ENCODE peak calls at places on chromosomes 7 and 10, in six cellular contexts. H is KG1; D is activated CD8-positive, alpha-beta memory T cell treated with anti-CD3 and anti-CD28 coated beads for 4 hours; J is GM03348; Y is stimulated activated naive CD8-positive, alpha-beta T cell treated with anti-CD3 and anti-CD28 coated beads, Interleukin-15, Interleukin-2, amounts not matched to agents 100 U/mL and 50 U/mL, for 24 hours; I is ELF-1. O is an unnamed sample.

GRCh38 chr7:100493476-100494264 is 9.9 kb downstream of the NYAP1 start:
- DNase-seq in J (no peak), Y (peak; percentile 72), D (no peak), I (no peak), H (no peak), O (no peak)

GRCh38 chr10:76492026-76492425 is 1060.6 kb downstream of the LRMDA start:
- DNase-seq in D (no peak), Y (no peak), I (peak; percentile 5), H (no peak), J (peak; percentile 41), O (no peak)

GRCh38 chr7:159141159-159141558 is 3.5 kb downstream of the VIPR2 start:
- DNase-seq in Y (no peak), I (no peak), D (no peak), J (no peak), H (no peak), O (no peak)

GRCh38 chr10:46227571-46228075 is 59.2 kb upstream of the ANTXRL start:
- DNase-seq in Y (no peak), I (no peak), D (no peak), H (no peak), J (no peak), O (no peak)

GRCh38 chr7:27575647-27576046 is 87.0 kb downstream of the HIBADH start:
- DNase-seq in J (no peak), I (peak; percentile 14), D (no peak), H (no peak), Y (no peak), O (no peak)

GRCh38 chr10:112314822-112315474 is 31.7 kb downstream of the TECTB start:
- DNase-seq in J (peak; percentile 85), H (peak; percentile 30), I (peak; percentile 78), D (peak; percentile 46), Y (peak; percentile 84), O (peak; percentile 40)

GRCh38 chr10:125158528-125159485 is 1.6 kb downstream of the CTBP2 start:
- DNase-seq in J (peak; percentile 78), Y (peak; percentile 16), D (no peak), H (no peak), I (peak; percentile 45), O (no peak)

GRCh38 chr7:93036807-93037206 is 81.0 kb downstream of the SAMD9 start:
- DNase-seq in D (no peak), Y (no peak), H (no peak), I (no peak), J (no peak), O (no peak)

GRCh38 chr10:72276421-72277339 is 3.0 kb downstream of the DDIT4 start:
- DNase-seq in H (no peak), Y (peak; percentile 55), J (peak; percentile 57), I (no peak), D (no peak), O (no peak)

GRCh38 chr7:135558337-135558767 is 635 bp downstream of the NUP205 start:
- DNase-seq in D (peak; percentile 22), J (peak; percentile 69), H (peak; percentile 19), Y (peak; percentile 68), I (peak; percentile 69), O (peak; percentile 4)

GRCh38 chr10:129897851-129898463 is 66.1 kb downstream of the EBF3 start:
- DNase-seq in Y (no peak), H (no peak), D (no peak), I (no peak), J (no peak), O (no peak)